ENCODE peak calls at places on chromosomes 4 and X, in five cellular contexts. A, C, F, B and X are unnamed samples.

GRCh38 chrX:126847143-126847542 is 27.6 kb downstream of the PRR32 start:
- DNase-seq in A (no peak), B (no peak), F (no peak), C (no peak), X (no peak)

GRCh38 chrX:18886344-18887161 is 97.4 kb downstream of the PHKA2 start:
- DNase-seq in B (peak; percentile 41), C (peak; percentile 86), F (peak; percentile 65), A (peak; percentile 62), X (peak; percentile 45)

GRCh38 chr4:52102587-52102986 is 51.5 kb downstream of the SPATA18 start:
- DNase-seq in F (peak; percentile 19), C (no peak), A (no peak), B (no peak), X (no peak)

GRCh38 chr4:43374352-43374751 is 481.8 kb downstream of the GRXCR1 start:
- DNase-seq in A (no peak), F (no peak), C (no peak), B (no peak), X (no peak)

GRCh38 chr4:72777436-72777835 is 208.4 kb upstream of the ADAMTS3 start:
- DNase-seq in C (no peak), A (no peak), F (no peak), B (no peak), X (no peak)

GRCh38 chrX:6500717-6501116 is 34.2 kb downstream of the VCX3A start:
- DNase-seq in A (no peak), F (no peak), C (no peak), B (no peak), X (no peak)

GRCh38 chr4:146132445-146132844 is 43.1 kb upstream of the LSM6 start:
- DNase-seq in F (no peak), A (peak; percentile 23), C (no peak), B (no peak), X (no peak)

GRCh38 chrX:49204017-49204416 is 4.0 kb upstream of the SYP start:
- DNase-seq in F (no peak), B (no peak), C (no peak), A (no peak), X (no peak)

GRCh38 chr4:165583341-165583740 is 204.5 kb downstream of the CPE start:
- DNase-seq in A (no peak), F (no peak), B (no peak), C (no peak), X (no peak)

GRCh38 chr4:99998062-99998880 is 48.2 kb upstream of the H2AZ1 start:
- DNase-seq in F (peak; percentile 68), C (no peak), B (peak; percentile 34), A (peak; percentile 56), X (no peak)

GRCh38 chr4:88693792-88694191 is 3.8 kb downstream of the NAP1L5 start:
- DNase-seq in B (no peak), F (no peak), C (no peak), A (no peak), X (no peak)

GRCh38 chrX:47218920-47219815 is 687 bp downstream of the CDK16 start:
- DNase-seq in F (no peak), A (peak; percentile 28), C (peak; percentile 68), B (no peak), X (no peak)

GRCh38 chr4:56907489-56908205 is at the start of gene REST:
- DNase-seq in C (peak; percentile 81), A (peak; percentile 74), F (peak; percentile 67), B (peak; percentile 63), X (peak; percentile 88)

GRCh38 chr4:163048447-163048846 is 118.2 kb downstream of the NAF1 start:
- DNase-seq in C (no peak), A (peak; percentile 61), F (peak; percentile 47), B (peak; percentile 33), X (no peak)

GRCh38 chr4:100926039-100926717 is 408.4 kb upstream of the EMCN start:
- DNase-seq in A (no peak), B (no peak), F (no peak), C (no peak), X (no peak)

GRCh38 chr4:1474126-1475090 is 68.2 kb upstream of the NKX1-1 start:
- DNase-seq in B (no peak), F (no peak), A (no peak), C (no peak), X (no peak)

GRCh38 chrX:33725556-33726232 is 406.4 kb downstream of the FAM47A start:
- DNase-seq in B (no peak), F (peak; percentile 3), C (no peak), A (peak; percentile 69), X (no peak)
- H3K4me3 ChIP-seq in B (no peak overlapping the region), F (peak overlapping the region; percentile 10), C (peak overlapping the region; percentile 44), A (peak overlapping the region; percentile 68), X (no peak overlapping the region)

DNA sequence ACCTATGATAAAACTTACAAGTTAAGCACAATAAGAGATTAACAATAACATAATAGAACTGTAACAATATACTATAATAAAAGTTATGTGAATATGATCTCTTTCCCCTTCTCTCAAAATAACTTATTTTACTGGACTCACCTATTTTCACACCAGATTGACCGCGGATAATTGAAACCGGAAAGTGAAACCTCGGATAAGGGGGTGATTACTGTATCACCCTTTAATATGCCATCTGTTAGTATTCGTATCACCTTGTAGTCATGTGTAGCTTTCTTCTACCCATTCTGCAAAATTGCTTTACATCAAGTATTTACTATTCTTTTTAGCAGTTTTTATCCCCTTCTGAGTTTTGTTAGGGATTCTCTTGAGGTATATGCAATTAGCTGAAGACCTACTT is 1.8 kb downstream of the SPCS3 start:
- DNase-seq in F (no peak), A (no peak), B (no peak), C (no peak), X (no peak)
- H3K4me3 ChIP-seq in F (peak overlapping the region; percentile 78), A (peak overlapping the region; percentile 76), B (peak overlapping the region; percentile 86), C (peak overlapping the region; percentile 92), X (peak overlapping the region; percentile 85)

DNA sequence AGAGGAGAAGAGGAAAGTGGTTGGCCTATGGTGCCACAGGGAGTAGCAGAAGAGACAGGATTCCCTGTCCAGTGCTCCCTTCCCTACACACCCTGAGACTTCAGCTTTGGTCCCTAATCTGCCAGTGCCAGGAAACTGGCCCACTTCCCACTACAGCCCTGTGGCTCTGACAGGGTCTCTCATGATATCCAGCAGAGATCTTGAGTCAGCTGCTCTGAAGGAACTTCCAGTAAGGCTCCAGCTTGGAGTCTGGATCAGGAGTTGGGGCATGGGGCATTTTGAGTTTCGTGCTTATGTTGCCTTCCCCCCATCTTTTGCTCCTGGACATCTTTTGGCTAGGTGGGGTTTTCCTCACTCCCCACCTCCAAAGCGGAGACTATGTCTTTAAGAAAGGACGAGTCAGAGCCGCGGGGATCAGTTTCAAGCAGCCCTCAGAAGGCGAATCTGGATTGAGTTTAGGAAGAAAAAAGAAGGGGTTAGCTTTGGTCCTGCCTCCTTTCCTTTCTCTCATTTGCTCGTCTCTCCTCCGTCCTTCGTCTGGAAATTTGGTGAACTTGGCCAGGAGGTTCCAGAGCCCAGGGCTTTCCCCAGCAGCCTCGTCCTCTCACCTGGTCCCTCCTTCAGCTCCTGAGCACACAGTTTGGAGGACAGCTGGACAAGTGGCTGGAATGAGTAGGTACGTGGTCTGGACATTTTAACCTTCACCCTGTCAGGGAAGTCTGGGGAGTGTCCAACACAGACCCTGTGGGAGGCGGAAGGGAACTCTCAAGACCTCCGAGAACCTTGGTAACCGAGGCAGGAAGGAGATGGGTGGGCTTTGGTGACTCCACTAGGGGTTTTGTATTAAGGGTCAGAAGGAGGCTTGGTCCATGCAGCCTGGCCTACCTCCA is 104.4 kb downstream of the RTL5 start:
- DNase-seq in F (no peak), C (no peak), B (no peak), A (no peak), X (no peak)
- H3K4me3 ChIP-seq in F (no peak overlapping the region), C (no peak overlapping the region), B (peak overlapping the region; percentile 56), A (no peak overlapping the region), X (no peak overlapping the region)

GRCh38 chrX:39764441-39764914 is 333.3 kb downstream of the BCOR start:
- DNase-seq in B (no peak), F (peak; percentile 55), A (no peak), C (no peak), X (no peak)

GRCh38 chrX:39766882-39767281 is 330.9 kb downstream of the BCOR start:
- DNase-seq in F (no peak), B (no peak), C (peak; percentile 78), A (no peak), X (no peak)

GRCh38 chrX:39769748-39770147 is 328.0 kb downstream of the BCOR start:
- DNase-seq in C (no peak), A (no peak), F (no peak), B (no peak), X (no peak)

GRCh38 chrX:39767446-39767845 is 330.3 kb downstream of the BCOR start:
- DNase-seq in F (no peak), A (no peak), B (peak; percentile 24), C (no peak), X (no peak)

DNA sequence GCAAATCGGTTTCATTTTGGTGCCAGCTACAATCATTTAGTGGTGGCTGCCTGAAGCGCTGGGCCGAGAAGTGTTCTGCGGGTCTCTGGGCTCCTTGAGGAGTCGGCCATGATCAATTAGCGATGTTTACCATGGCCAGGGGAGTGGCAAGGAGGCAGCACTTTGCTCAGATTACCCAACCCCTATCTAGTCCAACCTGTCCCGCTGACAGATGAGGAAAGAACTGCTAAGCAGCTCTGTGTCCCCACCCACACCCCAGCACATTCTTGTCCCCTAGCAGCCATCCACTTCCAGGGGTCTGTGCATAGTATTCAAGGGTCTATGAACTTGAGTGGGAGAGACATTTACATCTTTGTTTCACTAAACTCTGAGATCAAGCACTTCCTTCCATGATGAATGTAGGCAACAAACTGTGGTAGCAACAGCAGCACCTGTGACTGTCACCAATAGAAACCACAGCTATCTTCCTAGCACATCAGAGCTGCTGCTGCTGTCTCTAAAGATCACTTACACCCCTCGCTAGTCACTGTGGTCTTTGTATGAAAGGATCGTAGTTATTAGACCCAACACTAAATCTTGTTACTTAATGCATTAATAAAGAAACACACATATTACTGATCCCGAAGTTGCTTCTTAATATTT is 331.6 kb downstream of the BCOR start:
- DNase-seq in F (no peak), B (no peak), A (no peak), C (no peak), X (peak; percentile 70)
- H3K4me3 ChIP-seq in F (no peak overlapping the region), B (no peak overlapping the region), A (no peak overlapping the region), C (no peak overlapping the region), X (peak overlapping the region; percentile 37)

GRCh38 chrX:120242807-120243206 is 7.8 kb upstream of the ZBTB33 start:
- DNase-seq in B (peak; percentile 4), A (no peak), F (no peak), C (no peak), X (no peak)
- H3K4me3 ChIP-seq in B (no peak overlapping the region), A (no peak overlapping the region), F (no peak overlapping the region), C (no peak overlapping the region), X (no peak overlapping the region)